ENCODE peak calls at places on chromosome 1, in four cellular contexts. Y is colonic mucosa; H is naive thymus-derived CD8-positive, alpha-beta T cell; D is head of caudate nucleus. X is an unnamed sample.

GRCh38 chr1:198656500-198656932 is 17.7 kb downstream of the PTPRC start:
- DNase-seq in Y (peak; percentile 77), H (peak; percentile 92), D (no peak), X (peak; percentile 53)

GRCh38 chr1:1206376-1207253 is at the start of gene TNFRSF18:
- DNase-seq in Y (no peak), H (no peak), D (no peak), X (peak; percentile 76)

GRCh38 chr1:178727014-178727895 is 2.2 kb downstream of the RALGPS2 start:
- DNase-seq in Y (peak; percentile 21), D (no peak), H (no peak), X (no peak)

GRCh38 chr1:25695066-25695990 is 78.7 kb downstream of the MAN1C1 start:
- DNase-seq in H (no peak), D (no peak), Y (peak; percentile 55), X (no peak)

GRCh38 chr1:116334015-116334547 is 39.0 kb upstream of the ATP1A1 start:
- DNase-seq in D (no peak), Y (peak; percentile 64), H (no peak), X (no peak)

GRCh38 chr1:168178227-168178637 is 530 bp upstream of the TIPRL start:
- DNase-seq in D (no peak), H (no peak), Y (no peak), X (no peak)

GRCh38 chr1:28915036-28915895 is 897 bp downstream of the EPB41 start:
- DNase-seq in Y (peak; percentile 38), H (peak; percentile 64), D (peak; percentile 29), X (no peak)

GRCh38 chr1:61569212-61569621 is 155.7 kb downstream of the TM2D1 start:
- DNase-seq in H (no peak), D (no peak), Y (no peak), X (no peak)

GRCh38 chr1:178258521-178258920 is 164.6 kb downstream of the RASAL2 start:
- DNase-seq in H (no peak), Y (no peak), D (no peak), X (no peak)

X was measured in B cell.